ENCODE peak calls at places on chromosomes 3 and 15, in nine cellular contexts. L is gastrocnemius medialis, H is lower lobe of right lung, U is breast epithelium, G is astrocyte of the spinal cord, F is mucosa of descending colon, N is pancreas, Q is esophagus squamous epithelium, J is GM06990. Z is an unnamed sample.

GRCh38 chr3:168384990-168385389 is 289.3 kb upstream of the GOLIM4 start:
- DNase-seq in J (no peak), F (no peak), U (no peak), H (no peak), N (no peak), L (no peak), Q (no peak), G (no peak), Z (no peak)

GRCh38 chr3:159649951-159650350 is 338.7 kb upstream of the IL12A start:
- DNase-seq in H (no peak), J (no peak), U (no peak), F (no peak), N (no peak), Q (no peak), L (no peak), G (no peak), Z (no peak)

GRCh38 chr3:96814581-96815567 is at the start of gene EPHA6:
- DNase-seq in U (no peak), J (no peak), L (no peak), Q (no peak), N (peak), H (no peak), G (no peak), F (no peak), Z (no peak)

GRCh38 chr3:78867409-78868372 is 900.1 kb downstream of the ROBO1 start:
- DNase-seq in U (no peak), G (peak), H (no peak), Q (no peak), L (no peak), F (no peak), N (no peak), J (no peak), Z (no peak)

GRCh38 chr15:29937956-29938355 is 115.7 kb upstream of the TJP1 start:
- DNase-seq in N (no peak), F (no peak), H (no peak), U (no peak), G (peak), L (no peak), Q (no peak), J (no peak), Z (peak)

GRCh38 chr3:149095487-149095886 is 9.2 kb upstream of the HLTF start:
- DNase-seq in U (no peak), Q (no peak), L (no peak), F (no peak), H (no peak), G (no peak), J (peak), N (no peak), Z (no peak)

GRCh38 chr15:51917493-51917892 is 54.1 kb downstream of the LEO1 start:
- DNase-seq in J (no peak), H (peak), U (no peak), G (peak), N (no peak), F (no peak), Q (no peak), L (no peak), Z (peak)

GRCh38 chr3:69250014-69250413 is 127.6 kb upstream of the LMOD3 start:
- DNase-seq in F (no peak), G (peak), N (no peak), H (no peak), Q (no peak), J (no peak), L (no peak), U (no peak), Z (no peak)

GRCh38 chr15:48481802-48482201 is 150.6 kb downstream of the DUT start:
- DNase-seq in J (no peak), G (peak), Q (no peak), N (no peak), U (no peak), F (no peak), H (no peak), L (no peak), Z (no peak)

GRCh38 chr3:168467085-168467714 is 371.5 kb upstream of the GOLIM4 start:
- DNase-seq in G (peak), L (no peak), U (no peak), H (no peak), N (no peak), Q (no peak), J (peak), F (no peak), Z (peak)

GRCh38 chr15:64951777-64952418 is 37.8 kb downstream of the SPG21 start:
- DNase-seq in H (no peak), Q (no peak), L (no peak), F (no peak), N (no peak), J (no peak), G (no peak), U (no peak), Z (no peak)

GRCh38 chr3:138187296-138188012 is at the start of gene ARMC8:
- DNase-seq in U (peak), L (peak), G (peak), N (peak), H (peak), F (peak), Q (peak), J (no peak), Z (no peak)

GRCh38 chr15:80403712-80404056 is 498 bp upstream of the ARNT2 start:
- DNase-seq in L (no peak), J (no peak), G (peak), Q (no peak), N (peak), H (peak), F (no peak), U (no peak), Z (no peak)

GRCh38 chr3:101261506-101261905 is 58.9 kb downstream of the IMPG2 start:
- DNase-seq in G (peak), L (no peak), F (no peak), J (no peak), H (no peak), Q (no peak), N (no peak), U (no peak), Z (no peak)

GRCh38 chr15:80618666-80619481 is 76.2 kb upstream of the ABHD17C start:
- DNase-seq in Q (no peak), G (no peak), J (no peak), N (no peak), H (no peak), L (no peak), F (no peak), U (no peak), Z (no peak)

GRCh38 chr15:98312913-98313312 is 335.4 kb upstream of the IGF1R start:
- DNase-seq in Q (no peak), U (no peak), G (no peak), H (no peak), N (no peak), F (no peak), J (no peak), L (no peak), Z (no peak)

GRCh38 chr3:14307953-14308352 is 94.5 kb upstream of the SLC6A6 start:
- DNase-seq in U (no peak), H (no peak), N (no peak), L (no peak), G (no peak), J (no peak), Q (no peak), F (no peak), Z (no peak)

GRCh38 chr3:188233320-188233719 is 79.4 kb downstream of the LPP start:
- DNase-seq in N (no peak), H (no peak), L (no peak), F (no peak), G (peak), J (no peak), Q (no peak), U (no peak), Z (peak)

GRCh38 chr3:113097821-113098516 is 107.2 kb downstream of the GTPBP8 start:
- DNase-seq in G (peak), H (no peak), J (no peak), F (no peak), L (no peak), N (no peak), Q (no peak), U (peak), Z (peak)

GRCh38 chr3:124814620-124815421 is 72.3 kb downstream of the ITGB5 start:
- DNase-seq in L (no peak), Q (no peak), J (no peak), U (peak), F (no peak), N (no peak), G (no peak), H (no peak), Z (peak)

GRCh38 chr3:5012398-5012797 is 33.2 kb downstream of the BHLHE40 start:
- DNase-seq in L (no peak), N (no peak), F (no peak), J (no peak), Q (no peak), G (no peak), H (no peak), U (no peak), Z (no peak)

GRCh38 chr15:97521894-97522293 is 438.6 kb upstream of the ARRDC4 start:
- DNase-seq in F (no peak), Q (no peak), J (no peak), G (peak), U (no peak), H (no peak), N (peak), L (peak), Z (no peak)

GRCh38 chr3:31377045-31377642 is 155.6 kb upstream of the STT3B start:
- DNase-seq in H (no peak), F (no peak), Q (no peak), U (no peak), G (peak), L (no peak), N (no peak), J (no peak), Z (peak)

GRCh38 chr3:121431717-121432517 is 113.9 kb downstream of the POLQ start:
- DNase-seq in F (no peak), Q (no peak), L (no peak), G (peak), J (peak), H (no peak), N (no peak), U (no peak), Z (peak)

GRCh38 chr15:98609144-98609852 is 39.0 kb upstream of the IGF1R start:
- DNase-seq in J (no peak), U (peak), L (no peak), G (peak), Q (no peak), F (no peak), H (no peak), N (no peak), Z (peak)

GRCh38 chr15:64888336-64888735 is 23.4 kb upstream of the ANKDD1A start:
- DNase-seq in U (no peak), H (no peak), F (peak), N (no peak), Q (no peak), L (no peak), G (no peak), J (no peak), Z (no peak)

GRCh38 chr3:142853270-142854163 is 35.4 kb downstream of the PCOLCE2 start:
- DNase-seq in N (no peak), Q (no peak), H (no peak), U (no peak), F (no peak), L (no peak), J (no peak), G (peak), Z (peak)

DNA sequence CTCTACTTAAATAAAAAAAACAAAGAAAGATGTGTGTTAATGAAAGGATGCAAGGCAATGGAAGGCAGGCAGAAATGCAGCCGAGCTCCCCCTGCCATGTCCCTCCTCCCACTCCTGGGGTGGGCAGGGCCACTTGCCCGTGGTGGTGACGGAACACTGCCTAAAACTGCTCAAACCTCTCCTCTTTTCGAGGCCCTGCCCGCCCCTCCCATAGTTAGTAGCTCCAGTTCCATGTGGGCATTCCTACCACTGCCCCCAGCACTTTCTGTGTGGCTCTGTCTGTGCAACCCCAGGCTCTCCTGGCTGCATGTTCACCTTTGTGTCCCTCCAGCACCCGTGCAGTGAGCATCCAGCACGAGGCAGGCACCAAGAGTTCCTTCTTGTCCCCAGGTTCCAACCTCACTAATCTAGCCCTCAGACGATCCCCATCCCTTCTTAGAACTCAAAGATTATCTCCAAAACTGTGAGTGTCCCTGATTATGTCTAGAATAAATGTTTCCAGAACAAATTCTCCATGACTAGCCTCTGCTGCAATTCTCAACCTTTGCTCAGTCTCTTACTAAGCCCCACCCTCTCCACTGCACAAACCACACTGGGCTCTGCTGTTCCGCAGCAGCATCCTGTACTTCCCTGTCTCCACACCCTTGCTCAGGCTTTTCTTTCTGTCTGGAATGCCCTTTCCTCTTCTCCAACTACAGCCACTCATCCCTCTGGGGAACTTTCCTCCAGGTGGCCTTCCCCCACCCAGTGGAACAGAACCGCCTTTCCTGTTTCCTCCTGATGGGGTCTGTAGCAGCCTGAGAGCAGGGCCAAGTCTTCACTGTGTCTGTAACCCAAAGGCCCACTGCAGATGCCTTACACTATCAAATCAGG is 32.6 kb upstream of the SPTBN5 start:
- DNase-seq in H (no peak), L (no peak), Q (no peak), U (no peak), N (peak), F (peak), J (no peak), G (no peak), Z (peak)
- TF ChIP-seq CTCF in H (no peak), L (no peak), Q (no peak), U (no peak), N (no peak), F (no peak), J (no peak), G (no peak), Z (no peak)

GRCh38 chr15:95097366-95097765 is 866.0 kb downstream of the MCTP2 start:
- DNase-seq in G (no peak), J (no peak), L (no peak), N (no peak), U (no peak), H (no peak), F (no peak), Q (no peak), Z (no peak)
- TF ChIP-seq CTCF in G (no peak), J (no peak), L (no peak), N (no peak), U (no peak), H (no peak), F (no peak), Q (no peak), Z (no peak)

GRCh38 chr15:69388259-69388658 is 25.9 kb upstream of the KIF23 start:
- DNase-seq in N (no peak), Q (no peak), F (no peak), J (no peak), G (no peak), H (no peak), U (no peak), L (no peak), Z (peak)

GRCh38 chr15:69392352-69392751 is 21.8 kb upstream of the KIF23 start:
- DNase-seq in F (no peak), G (no peak), N (no peak), Q (no peak), J (no peak), H (no peak), U (no peak), L (no peak), Z (no peak)

GRCh38 chr15:69391046-69391757 is 22.9 kb upstream of the KIF23 start:
- DNase-seq in G (no peak), J (no peak), F (no peak), H (no peak), L (no peak), U (peak), N (no peak), Q (no peak), Z (peak)

GRCh38 chr15:69389426-69389825 is 24.7 kb upstream of the KIF23 start:
- DNase-seq in Q (no peak), L (no peak), G (no peak), F (no peak), N (no peak), J (no peak), H (no peak), U (no peak), Z (no peak)

GRCh38 chr15:69390575-69390974 is 23.6 kb upstream of the KIF23 start:
- DNase-seq in U (no peak), F (no peak), J (no peak), N (no peak), H (no peak), Q (no peak), G (peak), L (no peak), Z (peak)
- TF ChIP-seq CTCF in U (no peak), F (no peak), J (no peak), N (no peak), H (no peak), Q (no peak), G (no peak), L (no peak), Z (no peak)

GRCh38 chr15:23497710-23498111 is 50.7 kb upstream of the GOLGA6L2 start:
- DNase-seq in F (no peak), N (no peak), L (no peak), G (no peak), U (no peak), Q (no peak), J (no peak), H (no peak), Z (no peak)
- TF ChIP-seq CTCF in F (no peak), N (no peak), L (no peak), G (peak), U (no peak), Q (no peak), J (peak), H (peak), Z (peak)